ENCODE peak calls at places on chromosomes 7 and 10, in eight cellular contexts. One of them, this sample, is unnamed.

GRCh38 chr7:84187813-84188212 is 6.8 kb downstream of the SEMA3A start:
- DNase-seq in Right ventricle myocardium superior: no peak
- DNase-seq in upper lobe of left lung: no peak
- DNase-seq in SJSA1: no peak
- DNase-seq in GM19239: no peak
- DNase-seq in CD4-positive, alpha-beta T cell: no peak
- DNase-seq in activated CD8-positive, alpha-beta memory T cell treated with anti-CD3 and anti-CD28 coated beads, Interleukin-2, amount 50 U/mL, for 48 hours: no peak
- DNase-seq in mucosa of gallbladder: no peak
- DNase-seq in this sample: no peak

GRCh38 chr10:27355918-27356573 is 115.4 kb upstream of the ACBD5 start:
- DNase-seq in GM19239: no peak
- DNase-seq in Right ventricle myocardium superior: no peak
- DNase-seq in CD4-positive, alpha-beta T cell: no peak
- DNase-seq in mucosa of gallbladder: no peak
- DNase-seq in upper lobe of left lung: no peak
- DNase-seq in SJSA1: no peak
- DNase-seq in activated CD8-positive, alpha-beta memory T cell treated with anti-CD3 and anti-CD28 coated beads, Interleukin-2, amount 50 U/mL, for 48 hours: no peak
- DNase-seq in this sample: no peak

GRCh38 chr7:132577206-132578049 is 1.2 kb upstream of the PLXNA4 start:
- DNase-seq in mucosa of gallbladder: peak; percentile 67
- DNase-seq in activated CD8-positive, alpha-beta memory T cell treated with anti-CD3 and anti-CD28 coated beads, Interleukin-2, amount 50 U/mL, for 48 hours: no peak
- DNase-seq in SJSA1: no peak
- DNase-seq in CD4-positive, alpha-beta T cell: no peak
- DNase-seq in Right ventricle myocardium superior: peak; percentile 89
- DNase-seq in GM19239: no peak
- DNase-seq in upper lobe of left lung: no peak
- DNase-seq in this sample: no peak

GRCh38 chr10:69828115-69828870 is 26.6 kb downstream of the COL13A1 start:
- DNase-seq in SJSA1: no peak
- DNase-seq in upper lobe of left lung: no peak
- DNase-seq in mucosa of gallbladder: no peak
- DNase-seq in Right ventricle myocardium superior: no peak
- DNase-seq in activated CD8-positive, alpha-beta memory T cell treated with anti-CD3 and anti-CD28 coated beads, Interleukin-2, amount 50 U/mL, for 48 hours: no peak
- DNase-seq in CD4-positive, alpha-beta T cell: no peak
- DNase-seq in GM19239: no peak
- DNase-seq in this sample: no peak

GRCh38 chr7:22654836-22655235 is 72.2 kb upstream of the IL6 start:
- DNase-seq in SJSA1: no peak
- DNase-seq in activated CD8-positive, alpha-beta memory T cell treated with anti-CD3 and anti-CD28 coated beads, Interleukin-2, amount 50 U/mL, for 48 hours: no peak
- DNase-seq in upper lobe of left lung: no peak
- DNase-seq in GM19239: no peak
- DNase-seq in mucosa of gallbladder: no peak
- DNase-seq in CD4-positive, alpha-beta T cell: no peak
- DNase-seq in Right ventricle myocardium superior: no peak
- DNase-seq in this sample: no peak

GRCh38 chr7:47944536-47945260 is 3.6 kb downstream of the PKD1L1 start:
- DNase-seq in Right ventricle myocardium superior: no peak
- DNase-seq in GM19239: no peak
- DNase-seq in upper lobe of left lung: no peak
- DNase-seq in activated CD8-positive, alpha-beta memory T cell treated with anti-CD3 and anti-CD28 coated beads, Interleukin-2, amount 50 U/mL, for 48 hours: no peak
- DNase-seq in mucosa of gallbladder: no peak
- DNase-seq in SJSA1: peak; percentile 22
- DNase-seq in CD4-positive, alpha-beta T cell: no peak
- DNase-seq in this sample: no peak

GRCh38 chr10:103535595-103535994 is 42.1 kb downstream of the NEURL1 start:
- DNase-seq in Right ventricle myocardium superior: no peak
- DNase-seq in activated CD8-positive, alpha-beta memory T cell treated with anti-CD3 and anti-CD28 coated beads, Interleukin-2, amount 50 U/mL, for 48 hours: no peak
- DNase-seq in GM19239: no peak
- DNase-seq in CD4-positive, alpha-beta T cell: no peak
- DNase-seq in mucosa of gallbladder: no peak
- DNase-seq in upper lobe of left lung: no peak
- DNase-seq in SJSA1: no peak
- DNase-seq in this sample: no peak

GRCh38 chr7:11489280-11489679 is 342.7 kb downstream of the THSD7A start:
- DNase-seq in GM19239: no peak
- DNase-seq in Right ventricle myocardium superior: no peak
- DNase-seq in CD4-positive, alpha-beta T cell: no peak
- DNase-seq in mucosa of gallbladder: no peak
- DNase-seq in SJSA1: no peak
- DNase-seq in upper lobe of left lung: no peak
- DNase-seq in activated CD8-positive, alpha-beta memory T cell treated with anti-CD3 and anti-CD28 coated beads, Interleukin-2, amount 50 U/mL, for 48 hours: no peak
- DNase-seq in this sample: no peak

GRCh38 chr10:7494034-7494433 is 83.2 kb upstream of the SFMBT2 start:
- DNase-seq in CD4-positive, alpha-beta T cell: no peak
- DNase-seq in activated CD8-positive, alpha-beta memory T cell treated with anti-CD3 and anti-CD28 coated beads, Interleukin-2, amount 50 U/mL, for 48 hours: no peak
- DNase-seq in SJSA1: no peak
- DNase-seq in GM19239: no peak
- DNase-seq in upper lobe of left lung: no peak
- DNase-seq in Right ventricle myocardium superior: no peak
- DNase-seq in mucosa of gallbladder: no peak
- DNase-seq in this sample: no peak

GRCh38 chr10:99966306-99966705 is 43.4 kb downstream of the DNMBP start:
- DNase-seq in Right ventricle myocardium superior: no peak
- DNase-seq in CD4-positive, alpha-beta T cell: no peak
- DNase-seq in upper lobe of left lung: no peak
- DNase-seq in SJSA1: no peak
- DNase-seq in activated CD8-positive, alpha-beta memory T cell treated with anti-CD3 and anti-CD28 coated beads, Interleukin-2, amount 50 U/mL, for 48 hours: no peak
- DNase-seq in GM19239: no peak
- DNase-seq in mucosa of gallbladder: no peak
- DNase-seq in this sample: no peak

GRCh38 chr10:42951486-42952251 is 125.2 kb upstream of the RET start:
- DNase-seq in activated CD8-positive, alpha-beta memory T cell treated with anti-CD3 and anti-CD28 coated beads, Interleukin-2, amount 50 U/mL, for 48 hours: peak; percentile 43
- DNase-seq in SJSA1: peak; percentile 30
- DNase-seq in mucosa of gallbladder: peak; percentile 18
- DNase-seq in GM19239: no peak
- DNase-seq in CD4-positive, alpha-beta T cell: no peak
- DNase-seq in upper lobe of left lung: no peak
- DNase-seq in Right ventricle myocardium superior: peak; percentile 74
- DNase-seq in this sample: no peak

GRCh38 chr7:15828881-15829280 is 142.4 kb upstream of the MEOX2 start:
- DNase-seq in GM19239: no peak
- DNase-seq in SJSA1: no peak
- DNase-seq in CD4-positive, alpha-beta T cell: no peak
- DNase-seq in mucosa of gallbladder: no peak
- DNase-seq in Right ventricle myocardium superior: no peak
- DNase-seq in upper lobe of left lung: no peak
- DNase-seq in activated CD8-positive, alpha-beta memory T cell treated with anti-CD3 and anti-CD28 coated beads, Interleukin-2, amount 50 U/mL, for 48 hours: no peak
- DNase-seq in this sample: no peak

GRCh38 chr7:29929018-29929807 is 60.4 kb downstream of the SCRN1 start:
- DNase-seq in CD4-positive, alpha-beta T cell: no peak
- DNase-seq in GM19239: no peak
- DNase-seq in mucosa of gallbladder: no peak
- DNase-seq in SJSA1: no peak
- DNase-seq in activated CD8-positive, alpha-beta memory T cell treated with anti-CD3 and anti-CD28 coated beads, Interleukin-2, amount 50 U/mL, for 48 hours: no peak
- DNase-seq in Right ventricle myocardium superior: no peak
- DNase-seq in upper lobe of left lung: no peak
- DNase-seq in this sample: no peak

This sample was measured in effector CD8-positive, alpha-beta T cell.